ENCODE peak calls at places on chromosomes 16 and 17, in five cellular contexts. B is psoas muscle, L is transverse colon, J is ascending aorta, Z is right atrium auricular region. F is an unnamed sample.
A peak's percentile ranks its signal among the peaks of the same experiment; 100 is the strongest.

GRCh38 chr16:4511441-4512082 is 27.0 kb downstream of the CDIP1 start:
- DNase-seq in J (no peak), Z (no peak), L (peak; percentile 56), B (no peak), F (no peak)

GRCh38 chr16:10729649-10730048 is 14.0 kb upstream of the NUBP1 start:
- DNase-seq in J (no peak), Z (no peak), L (peak; percentile 21), B (peak; percentile 73), F (no peak)

GRCh38 chr17:72122668-72123495 is 2.1 kb downstream of the SOX9 start:
- DNase-seq in B (peak; percentile 58), L (peak; percentile 52), Z (no peak), J (no peak), F (no peak)

GRCh38 chr17:66667491-66668030 is 167.4 kb upstream of the CACNG5 start:
- DNase-seq in B (no peak), L (no peak), J (no peak), Z (no peak), F (no peak)

GRCh38 chr16:4372578-4373355 is 1.1 kb downstream of the VASN start:
- DNase-seq in Z (no peak), B (no peak), J (no peak), L (no peak), F (no peak)

GRCh38 chr17:62581769-62582168 is 45.7 kb upstream of the MRC2 start:
- DNase-seq in L (no peak), J (no peak), B (no peak), Z (no peak), F (no peak)

GRCh38 chr16:1899641-1900451 is 18.4 kb downstream of the HS3ST6 start:
- DNase-seq in Z (no peak), J (no peak), L (peak; percentile 64), B (peak; percentile 18), F (no peak)

GRCh38 chr17:8820311-8821010 is 21.3 kb upstream of the MFSD6L start:
- DNase-seq in L (no peak), J (no peak), Z (no peak), B (no peak), F (no peak)

GRCh38 chr17:77424585-77425344 is 284.0 kb downstream of the SEC14L1 start:
- DNase-seq in L (peak; percentile 86), Z (peak; percentile 90), B (peak; percentile 94), J (no peak), F (no peak)

GRCh38 chr16:53507464-53508180 is 4.6 kb upstream of the AKTIP start:
- DNase-seq in Z (no peak), B (no peak), L (no peak), J (no peak), F (no peak)

GRCh38 chr17:2388020-2388704 is 12.7 kb downstream of the MNT start:
- DNase-seq in B (no peak), Z (no peak), L (no peak), J (no peak), F (no peak)

GRCh38 chr17:57035971-57036481 is 49.0 kb upstream of the AKAP1 start:
- DNase-seq in Z (no peak), B (no peak), L (peak; percentile 80), J (no peak), F (no peak)

GRCh38 chr17:49996495-49997255 is 1.7 kb upstream of the DLX3 start:
- DNase-seq in Z (no peak), J (no peak), L (peak; percentile 49), B (peak; percentile 78), F (peak; percentile 54)

GRCh38 chr17:82807101-82807500 is 32.7 kb downstream of the ZNF750 start:
- DNase-seq in J (no peak), L (no peak), Z (no peak), B (no peak), F (no peak)

GRCh38 chr16:85752511-85753420 is 1.9 kb upstream of the C16orf74 start:
- DNase-seq in J (no peak), L (peak; percentile 46), Z (no peak), B (no peak), F (no peak)

GRCh38 chr17:8894673-8895578 is 27.5 kb upstream of the PIK3R6 start:
- DNase-seq in Z (no peak), B (no peak), J (no peak), L (peak; percentile 53), F (peak; percentile 29)

GRCh38 chr16:58733671-58734458 is at the start of gene GOT2:
- DNase-seq in J (peak; percentile 28), Z (peak; percentile 83), B (peak; percentile 89), L (peak; percentile 88), F (peak; percentile 74)

GRCh38 chr17:81412490-81413093 is 17.3 kb downstream of the BAHCC1 start:
- DNase-seq in L (no peak), B (peak; percentile 75), J (no peak), Z (no peak), F (peak; percentile 23)

GRCh38 chr17:77865109-77865611 is 93.3 kb upstream of the TNRC6C start:
- DNase-seq in B (no peak), L (no peak), J (no peak), Z (peak; percentile 72), F (no peak)

GRCh38 chr17:55402374-55402773 is 19.3 kb downstream of the MMD start:
- DNase-seq in Z (no peak), J (no peak), L (no peak), B (no peak), F (no peak)

GRCh38 chr17:37816951-37817350 is 72.1 kb upstream of the HNF1B start:
- DNase-seq in L (no peak), J (no peak), B (no peak), Z (no peak), F (no peak)

DNA sequence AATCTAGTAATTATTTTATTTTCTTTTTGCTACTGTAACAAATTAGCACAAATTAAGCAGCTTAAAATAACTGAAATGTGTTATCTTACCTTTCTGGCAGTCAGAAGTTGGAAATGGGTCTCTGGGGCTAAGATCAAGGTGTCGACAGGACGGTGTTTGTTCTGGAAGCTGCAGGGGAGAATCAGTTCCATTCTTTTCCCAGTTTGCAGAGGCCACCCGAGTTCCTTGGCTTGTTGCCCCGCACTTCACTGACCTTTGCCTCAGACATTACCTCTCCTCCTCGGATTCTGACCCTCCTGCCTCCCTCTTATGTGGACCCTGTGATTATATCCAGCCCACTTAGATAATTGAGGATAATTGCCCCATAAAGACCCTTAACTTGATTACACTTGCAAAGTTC is 61.0 kb upstream of the MAF start:
- DNase-seq in J (no peak), L (no peak), B (no peak), Z (no peak), F (no peak)
- H3K9me3 ChIP-seq in J (no peaks in the 10 kb centered on the region), L (no peaks in the 10 kb centered on the region), B (no peaks in the 10 kb centered on the region), Z (peaks cover 6% of the 10 kb centered on the region), F (no peaks in the 10 kb centered on the region)

GRCh38 chr17:17506893-17507464 is 10.8 kb upstream of the RASD1 start:
- DNase-seq in L (no peak), J (no peak), Z (no peak), B (peak; percentile 83), F (no peak)

GRCh38 chr17:17506181-17506741 is 10.1 kb upstream of the RASD1 start:
- DNase-seq in B (peak; percentile 55), J (no peak), L (peak; percentile 39), Z (no peak), F (no peak)

GRCh38 chr17:17508019-17508535 is 11.9 kb upstream of the RASD1 start:
- DNase-seq in B (peak; percentile 46), Z (no peak), L (no peak), J (no peak), F (no peak)

GRCh38 chr17:17508641-17509591 is 12.7 kb upstream of the RASD1 start:
- DNase-seq in Z (no peak), L (no peak), B (peak; percentile 48), J (no peak), F (no peak)

GRCh38 chr17:17507465-17508011 is 11.3 kb upstream of the RASD1 start:
- DNase-seq in J (no peak), L (no peak), Z (no peak), B (no peak), F (no peak)
- H3K27ac ChIP-seq in J (no peak overlapping the region), L (no peak overlapping the region), Z (peak overlapping the region; percentile 84), B (peak overlapping the region; percentile 73), F (no peak overlapping the region)

DNA sequence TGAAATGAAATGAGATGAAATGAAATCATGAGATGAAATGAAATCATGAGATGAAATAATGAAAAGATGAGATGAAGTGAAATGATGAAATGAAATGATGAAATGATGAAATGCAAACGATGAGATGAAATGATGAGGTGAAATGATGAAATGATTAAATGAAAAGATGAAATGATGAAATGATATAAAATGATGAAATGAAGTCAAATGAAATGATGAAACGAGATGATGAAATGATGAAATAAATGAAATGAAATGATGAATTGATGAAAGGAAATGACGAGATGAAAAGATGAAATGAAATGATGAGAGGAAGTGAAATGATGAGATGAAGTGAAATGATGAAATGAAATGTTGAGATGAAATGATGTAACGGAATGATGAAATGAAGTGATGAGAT is 595.6 kb downstream of the TP53TG3F start:
- DNase-seq in L (no peak), Z (no peak), B (no peak), J (no peak), F (no peak)
- H3K9me3 ChIP-seq in L (peaks cover 21% of the 10 kb centered on the region), Z (peaks cover 10% of the 10 kb centered on the region), B (no peaks in the 10 kb centered on the region), J (no peaks in the 10 kb centered on the region), F (peaks cover 8% of the 10 kb centered on the region)

DNA sequence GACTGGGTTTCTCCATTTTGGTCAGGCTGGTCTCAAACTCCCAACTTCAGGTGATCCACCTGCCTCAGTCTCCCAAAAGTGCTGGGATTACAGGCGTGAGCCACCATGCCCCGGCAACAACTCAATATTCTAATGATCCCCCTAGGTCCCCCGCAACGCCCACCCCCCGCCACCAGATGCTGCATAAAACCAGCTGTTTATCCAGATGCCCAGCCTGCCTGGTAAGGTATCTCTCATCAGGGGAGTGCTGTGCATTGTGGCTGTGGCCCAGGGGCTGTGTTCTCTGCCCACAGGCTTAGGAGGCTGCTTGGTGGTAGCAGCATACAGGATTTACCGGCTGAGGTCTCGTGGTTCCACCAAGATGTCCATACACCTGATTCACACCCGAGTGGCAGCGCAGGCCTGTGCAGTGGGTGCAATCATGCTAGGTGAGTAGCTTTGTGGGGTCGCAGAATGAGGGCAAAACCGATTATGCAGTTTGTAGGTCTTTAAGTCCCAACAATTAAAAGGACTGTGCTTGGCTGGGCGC is 1.3 kb downstream of the HIGD1B start:
- DNase-seq in B (no peak), Z (no peak), L (no peak), J (no peak), F (no peak)
- H3K27ac ChIP-seq in B (no peak overlapping the region), Z (no peak overlapping the region), L (no peak overlapping the region), J (no peak overlapping the region), F (no peak overlapping the region)

DNA sequence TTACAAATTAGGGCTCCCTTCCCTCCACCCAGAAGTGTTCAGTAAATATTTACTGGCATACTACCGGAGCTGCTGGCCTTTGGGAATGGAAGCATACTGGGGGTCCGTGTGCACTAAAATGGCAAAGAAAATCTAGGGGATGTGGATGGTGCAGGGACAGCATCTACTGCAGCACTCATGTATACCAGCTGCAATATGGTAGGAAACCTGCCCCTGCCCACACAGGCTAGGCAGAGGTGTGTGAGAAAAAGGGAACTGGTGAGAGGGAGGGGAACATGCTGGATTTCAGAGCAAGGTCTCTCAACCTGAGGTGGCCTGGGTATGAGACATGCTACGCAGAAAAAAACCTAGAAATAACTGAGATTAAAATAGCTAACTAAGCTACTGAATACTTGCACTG is 145.4 kb downstream of the CDH13 start:
- DNase-seq in L (no peak), B (no peak), J (no peak), Z (no peak), F (no peak)
- H3K9me3 ChIP-seq in L (no peaks in the 10 kb centered on the region), B (no peaks in the 10 kb centered on the region), J (no peaks in the 10 kb centered on the region), Z (no peaks in the 10 kb centered on the region), F (no peaks in the 10 kb centered on the region)